ENCODE peak calls at places on chromosome 12, in ten cellular contexts. One of them, this sample, is unnamed.

GRCh38 chr12:115398311-115398781 is 714.4 kb upstream of the TBX3 start:
- DNase-seq in endothelial cell of umbilical vein: no peak
- DNase-seq in Peyer's patch: peak
- DNase-seq in body of pancreas: no peak
- DNase-seq in uterus: no peak
- DNase-seq in stomach: no peak
- DNase-seq in HCT116: no peak
- DNase-seq in breast epithelium: peak
- DNase-seq in upper lobe of left lung: no peak
- DNase-seq in heart left ventricle: no peak
- DNase-seq in this sample: no peak

GRCh38 chr12:14213542-14213941 is 151.9 kb upstream of the ATF7IP start:
- DNase-seq in HCT116: peak
- DNase-seq in uterus: no peak
- DNase-seq in upper lobe of left lung: no peak
- DNase-seq in stomach: no peak
- DNase-seq in breast epithelium: no peak
- DNase-seq in Peyer's patch: no peak
- DNase-seq in heart left ventricle: no peak
- DNase-seq in endothelial cell of umbilical vein: no peak
- DNase-seq in body of pancreas: no peak
- DNase-seq in this sample: no peak

GRCh38 chr12:112349440-112349839 is 32.8 kb downstream of the HECTD4 start:
- DNase-seq in uterus: no peak
- DNase-seq in Peyer's patch: no peak
- DNase-seq in stomach: no peak
- DNase-seq in HCT116: no peak
- DNase-seq in body of pancreas: no peak
- DNase-seq in endothelial cell of umbilical vein: peak
- DNase-seq in upper lobe of left lung: no peak
- DNase-seq in breast epithelium: no peak
- DNase-seq in heart left ventricle: no peak
- DNase-seq in this sample: no peak

GRCh38 chr12:130838284-130838950 is 633 bp downstream of the STX2 start:
- DNase-seq in breast epithelium: no peak
- DNase-seq in HCT116: no peak
- DNase-seq in heart left ventricle: peak
- DNase-seq in uterus: no peak
- DNase-seq in endothelial cell of umbilical vein: peak
- DNase-seq in Peyer's patch: peak
- DNase-seq in upper lobe of left lung: no peak
- DNase-seq in body of pancreas: peak
- DNase-seq in stomach: peak
- DNase-seq in this sample: peak

GRCh38 chr12:94498698-94499097 is 39.0 kb upstream of the CEP83 start:
- DNase-seq in Peyer's patch: no peak
- DNase-seq in HCT116: no peak
- DNase-seq in upper lobe of left lung: no peak
- DNase-seq in heart left ventricle: no peak
- DNase-seq in uterus: no peak
- DNase-seq in body of pancreas: no peak
- DNase-seq in stomach: no peak
- DNase-seq in endothelial cell of umbilical vein: no peak
- DNase-seq in breast epithelium: no peak
- DNase-seq in this sample: no peak

GRCh38 chr12:106139422-106140141 is 828 bp upstream of the NUAK1 start:
- DNase-seq in body of pancreas: peak
- DNase-seq in upper lobe of left lung: peak
- DNase-seq in Peyer's patch: peak
- DNase-seq in endothelial cell of umbilical vein: peak
- DNase-seq in breast epithelium: peak
- DNase-seq in stomach: peak
- DNase-seq in heart left ventricle: peak
- DNase-seq in uterus: peak
- DNase-seq in HCT116: peak
- DNase-seq in this sample: peak

GRCh38 chr12:128810182-128811127 is 13.3 kb downstream of the SLC15A4 start:
- DNase-seq in HCT116: no peak
- DNase-seq in uterus: no peak
- DNase-seq in Peyer's patch: no peak
- DNase-seq in breast epithelium: no peak
- DNase-seq in upper lobe of left lung: no peak
- DNase-seq in heart left ventricle: no peak
- DNase-seq in body of pancreas: peak
- DNase-seq in stomach: peak
- DNase-seq in endothelial cell of umbilical vein: no peak
- DNase-seq in this sample: peak

GRCh38 chr12:27672654-27673053 is 23.6 kb upstream of the REP15 start:
- DNase-seq in HCT116: no peak
- DNase-seq in breast epithelium: no peak
- DNase-seq in body of pancreas: no peak
- DNase-seq in heart left ventricle: no peak
- DNase-seq in endothelial cell of umbilical vein: no peak
- DNase-seq in Peyer's patch: no peak
- DNase-seq in uterus: no peak
- DNase-seq in upper lobe of left lung: no peak
- DNase-seq in stomach: no peak
- DNase-seq in this sample: no peak

GRCh38 chr12:94152292-94153083 is 4.1 kb downstream of the PLXNC1 start:
- DNase-seq in body of pancreas: no peak
- DNase-seq in endothelial cell of umbilical vein: no peak
- DNase-seq in breast epithelium: no peak
- DNase-seq in Peyer's patch: no peak
- DNase-seq in upper lobe of left lung: no peak
- DNase-seq in HCT116: no peak
- DNase-seq in heart left ventricle: no peak
- DNase-seq in uterus: no peak
- DNase-seq in stomach: no peak
- DNase-seq in this sample: no peak

GRCh38 chr12:26187429-26187828 is 7.9 kb upstream of the SSPN start:
- DNase-seq in HCT116: no peak
- DNase-seq in endothelial cell of umbilical vein: no peak
- DNase-seq in Peyer's patch: no peak
- DNase-seq in upper lobe of left lung: no peak
- DNase-seq in heart left ventricle: no peak
- DNase-seq in stomach: no peak
- DNase-seq in breast epithelium: no peak
- DNase-seq in body of pancreas: no peak
- DNase-seq in uterus: no peak
- DNase-seq in this sample: no peak

DNA sequence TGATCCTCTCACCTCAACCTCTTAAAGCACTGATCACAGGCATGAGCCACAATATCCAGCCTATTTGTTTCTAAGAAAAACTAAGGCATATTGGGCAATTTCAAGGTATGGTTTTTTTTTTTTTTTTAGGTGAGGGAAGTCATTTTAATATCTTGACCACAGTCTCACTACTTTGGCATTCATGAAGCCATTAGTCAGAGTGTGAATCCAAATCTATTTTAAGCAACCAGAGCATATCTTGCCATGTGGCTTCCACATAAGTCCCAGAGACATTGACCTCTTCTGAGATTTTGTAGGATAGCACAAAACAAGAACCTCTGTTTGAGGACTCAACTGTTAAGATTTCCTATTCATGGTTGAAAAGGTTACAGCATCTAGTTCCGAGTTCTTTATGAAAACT is 130.3 kb upstream of the RBM19 start:
- DNase-seq in HCT116: no peak
- DNase-seq in stomach: no peak
- DNase-seq in Peyer's patch: no peak
- DNase-seq in breast epithelium: no peak
- DNase-seq in body of pancreas: no peak
- DNase-seq in uterus: no peak
- DNase-seq in heart left ventricle: no peak
- DNase-seq in upper lobe of left lung: no peak
- DNase-seq in endothelial cell of umbilical vein: no peak
- DNase-seq in this sample: no peak
- H3K4me3 ChIP-seq in HCT116: no peak
- H3K4me3 ChIP-seq in stomach: no peak
- H3K4me3 ChIP-seq in Peyer's patch: no peak
- H3K4me3 ChIP-seq in breast epithelium: no peak
- H3K4me3 ChIP-seq in body of pancreas: no peak
- H3K4me3 ChIP-seq in uterus: no peak
- H3K4me3 ChIP-seq in heart left ventricle: no peak
- H3K4me3 ChIP-seq in upper lobe of left lung: no peak
- H3K4me3 ChIP-seq in endothelial cell of umbilical vein: no peak
- H3K4me3 ChIP-seq in this sample: no peak

GRCh38 chr12:56932867-56933266 is 1.3 kb downstream of the SDR9C7 start:
- DNase-seq in uterus: no peak
- DNase-seq in heart left ventricle: no peak
- DNase-seq in endothelial cell of umbilical vein: no peak
- DNase-seq in upper lobe of left lung: no peak
- DNase-seq in body of pancreas: no peak
- DNase-seq in Peyer's patch: no peak
- DNase-seq in HCT116: no peak
- DNase-seq in stomach: no peak
- DNase-seq in breast epithelium: no peak
- DNase-seq in this sample: no peak

GRCh38 chr12:56932146-56932545 is 2.1 kb downstream of the SDR9C7 start:
- DNase-seq in breast epithelium: no peak
- DNase-seq in HCT116: no peak
- DNase-seq in body of pancreas: no peak
- DNase-seq in endothelial cell of umbilical vein: no peak
- DNase-seq in uterus: no peak
- DNase-seq in stomach: no peak
- DNase-seq in upper lobe of left lung: no peak
- DNase-seq in Peyer's patch: no peak
- DNase-seq in heart left ventricle: no peak
- DNase-seq in this sample: no peak

GRCh38 chr12:56929780-56930179 is 4.4 kb downstream of the SDR9C7 start:
- DNase-seq in stomach: no peak
- DNase-seq in breast epithelium: no peak
- DNase-seq in Peyer's patch: no peak
- DNase-seq in HCT116: no peak
- DNase-seq in upper lobe of left lung: no peak
- DNase-seq in endothelial cell of umbilical vein: no peak
- DNase-seq in body of pancreas: no peak
- DNase-seq in uterus: no peak
- DNase-seq in heart left ventricle: no peak
- DNase-seq in this sample: no peak

GRCh38 chr12:56930241-56930640 is 4.0 kb downstream of the SDR9C7 start:
- DNase-seq in HCT116: no peak
- DNase-seq in heart left ventricle: no peak
- DNase-seq in endothelial cell of umbilical vein: no peak
- DNase-seq in breast epithelium: no peak
- DNase-seq in body of pancreas: no peak
- DNase-seq in stomach: no peak
- DNase-seq in uterus: no peak
- DNase-seq in upper lobe of left lung: no peak
- DNase-seq in Peyer's patch: no peak
- DNase-seq in this sample: no peak

DNA sequence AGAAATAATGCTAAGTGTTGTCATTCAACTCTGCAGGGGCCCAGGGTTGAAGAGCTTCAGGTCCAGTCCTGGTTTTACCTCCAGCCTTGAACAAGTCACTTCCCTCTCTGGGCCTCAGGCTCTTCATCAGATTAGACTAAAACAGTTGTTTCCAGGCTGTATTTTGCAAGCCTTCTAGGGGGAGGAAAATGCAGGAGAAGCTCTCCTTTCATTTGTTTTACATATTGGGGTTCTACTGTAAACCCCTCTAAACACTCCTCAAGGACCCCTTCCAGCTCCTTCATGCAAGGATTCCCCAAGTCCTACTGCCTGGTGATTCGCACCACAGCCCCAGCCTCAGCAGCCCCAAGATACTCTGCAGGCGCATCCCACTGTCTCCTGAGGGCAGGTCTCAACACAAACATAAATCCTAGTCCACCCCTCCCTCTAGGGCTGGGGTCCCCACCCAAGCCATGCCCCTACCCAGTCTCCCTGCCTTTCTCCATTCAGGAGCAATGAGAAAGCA is 2.7 kb downstream of the SDR9C7 start:
- DNase-seq in heart left ventricle: no peak
- DNase-seq in uterus: no peak
- DNase-seq in stomach: no peak
- DNase-seq in upper lobe of left lung: no peak
- DNase-seq in endothelial cell of umbilical vein: peak
- DNase-seq in Peyer's patch: no peak
- DNase-seq in body of pancreas: no peak
- DNase-seq in HCT116: peak
- DNase-seq in breast epithelium: no peak
- DNase-seq in this sample: no peak
- TF ChIP-seq POLR2A in heart left ventricle: no peak
- TF ChIP-seq POLR2A in uterus: no peak
- TF ChIP-seq POLR2A in stomach: no peak
- TF ChIP-seq POLR2A in upper lobe of left lung: no peak
- TF ChIP-seq POLR2A in endothelial cell of umbilical vein: no peak
- TF ChIP-seq POLR2A in Peyer's patch: no peak
- TF ChIP-seq POLR2A in body of pancreas: no peak
- TF ChIP-seq POLR2A in HCT116: no peak
- TF ChIP-seq POLR2A in breast epithelium: no peak
- TF ChIP-seq POLR2A in this sample: no peak

DNA sequence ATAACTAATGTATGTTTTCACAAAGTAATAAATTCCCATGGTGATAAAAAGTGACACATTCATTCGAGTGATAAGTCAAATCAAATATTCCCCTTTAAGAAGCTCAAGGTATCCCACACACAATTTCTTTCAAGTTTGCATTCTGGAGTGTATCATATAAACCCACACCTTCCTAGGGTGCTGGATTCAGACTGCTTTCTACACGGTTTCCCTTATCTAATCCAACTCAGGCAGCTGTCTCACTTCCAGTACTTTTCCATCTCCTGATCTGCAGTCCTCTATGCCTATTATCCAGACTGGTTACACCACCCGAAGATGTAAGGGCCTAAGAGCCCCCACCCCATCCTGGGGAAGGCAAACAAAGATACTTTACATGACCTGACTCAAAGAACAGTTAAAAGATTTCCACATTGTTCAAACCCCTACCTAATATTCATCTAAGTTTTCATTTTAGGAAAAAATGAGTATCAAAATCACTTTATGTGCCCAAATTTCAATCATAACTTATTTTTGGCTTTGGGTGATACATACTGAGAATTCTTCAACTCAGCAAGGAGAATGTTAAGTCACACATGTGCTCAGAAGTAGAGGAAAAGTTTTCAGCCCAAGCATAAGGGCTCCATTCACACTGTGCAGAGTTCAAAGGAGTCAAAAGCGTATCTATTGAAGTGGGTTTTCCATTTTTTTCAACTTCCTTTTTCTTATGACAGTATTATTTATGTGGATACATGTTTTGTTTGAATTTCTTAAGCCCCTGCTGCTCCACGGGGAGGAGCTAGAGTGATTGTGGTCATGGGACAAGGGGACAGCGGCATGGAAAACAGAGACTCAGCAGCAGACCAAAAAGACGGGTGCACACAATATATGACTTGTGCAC is 41.8 kb downstream of the CORO1C start:
- DNase-seq in HCT116: peak
- DNase-seq in endothelial cell of umbilical vein: peak
- DNase-seq in uterus: no peak
- DNase-seq in heart left ventricle: no peak
- DNase-seq in upper lobe of left lung: no peak
- DNase-seq in Peyer's patch: no peak
- DNase-seq in breast epithelium: no peak
- DNase-seq in stomach: no peak
- DNase-seq in body of pancreas: no peak
- DNase-seq in this sample: peak
- TF ChIP-seq CTCF in HCT116: no peak
- TF ChIP-seq CTCF in endothelial cell of umbilical vein: peak
- TF ChIP-seq CTCF in uterus: no peak
- TF ChIP-seq CTCF in heart left ventricle: no peak
- TF ChIP-seq CTCF in upper lobe of left lung: no peak
- TF ChIP-seq CTCF in Peyer's patch: no peak
- TF ChIP-seq CTCF in breast epithelium: no peak
- TF ChIP-seq CTCF in stomach: no peak
- TF ChIP-seq CTCF in body of pancreas: no peak
- TF ChIP-seq CTCF in this sample: no peak

GRCh38 chr12:123153906-123154305 is 3.0 kb upstream of the PITPNM2 start:
- DNase-seq in Peyer's patch: no peak
- DNase-seq in body of pancreas: no peak
- DNase-seq in heart left ventricle: no peak
- DNase-seq in endothelial cell of umbilical vein: no peak
- DNase-seq in HCT116: no peak
- DNase-seq in stomach: no peak
- DNase-seq in upper lobe of left lung: no peak
- DNase-seq in uterus: no peak
- DNase-seq in breast epithelium: no peak
- DNase-seq in this sample: no peak
- H3K4me3 ChIP-seq in Peyer's patch: no peak
- H3K4me3 ChIP-seq in body of pancreas: no peak
- H3K4me3 ChIP-seq in heart left ventricle: no peak
- H3K4me3 ChIP-seq in endothelial cell of umbilical vein: no peak
- H3K4me3 ChIP-seq in HCT116: no peak
- H3K4me3 ChIP-seq in stomach: no peak
- H3K4me3 ChIP-seq in upper lobe of left lung: no peak
- H3K4me3 ChIP-seq in uterus: no peak
- H3K4me3 ChIP-seq in breast epithelium: no peak
- H3K4me3 ChIP-seq in this sample: no peak